ENCODE peak calls at places on chromosomes 1 and 21, in eight cellular contexts. W, C, U, Y, G, H, D and K are unnamed samples.

GRCh38 chr1:171801395-171801990 is 20.0 kb downstream of the METTL13 start:
- DNase-seq in G (no peak), H (peak; percentile 27), W (peak; percentile 70), Y (no peak), D (no peak), U (no peak), C (no peak), K (peak; percentile 73)

GRCh38 chr1:219271914-219272545 is 98.4 kb downstream of the LYPLAL1 start:
- DNase-seq in D (no peak), W (no peak), C (no peak), U (no peak), Y (no peak), H (no peak), G (no peak), K (no peak)

GRCh38 chr1:42279055-42279454 is 56.0 kb downstream of the FOXJ3 start:
- DNase-seq in C (no peak), Y (no peak), W (no peak), G (no peak), H (no peak), D (no peak), U (no peak), K (no peak)

GRCh38 chr1:218499021-218499691 is 154.0 kb downstream of the TGFB2 start:
- DNase-seq in D (no peak), C (no peak), H (no peak), W (peak; percentile 17), G (no peak), U (no peak), Y (no peak), K (peak; percentile 63)

GRCh38 chr1:78340006-78340405 is 150.8 kb upstream of the PTGFR start:
- DNase-seq in W (no peak), Y (no peak), D (peak; percentile 45), H (no peak), G (no peak), C (no peak), U (no peak), K (peak; percentile 79)

GRCh38 chr1:30286241-30286983 is 437.0 kb downstream of the MATN1 start:
- DNase-seq in Y (peak; percentile 83), D (no peak), C (peak; percentile 47), H (peak; percentile 12), G (no peak), U (no peak), W (no peak), K (no peak)

GRCh38 chr1:108877858-108878257 is 1.1 kb downstream of the GPSM2 start:
- DNase-seq in D (no peak), G (no peak), Y (no peak), C (no peak), W (no peak), U (no peak), H (peak; percentile 25), K (peak; percentile 46)

GRCh38 chr1:179252606-179253005 is 23.1 kb upstream of the ABL2 start:
- DNase-seq in C (no peak), G (no peak), H (no peak), Y (no peak), U (no peak), D (no peak), W (no peak), K (no peak)

GRCh38 chr1:66181999-66182398 is 352.0 kb upstream of the SGIP1 start:
- DNase-seq in D (no peak), W (no peak), H (no peak), C (no peak), U (no peak), G (no peak), Y (no peak), K (no peak)

GRCh38 chr1:95086949-95087533 is 14.3 kb upstream of the ALG14 start:
- DNase-seq in Y (no peak), H (no peak), C (peak; percentile 76), D (peak; percentile 52), W (peak; percentile 71), U (no peak), G (no peak), K (peak; percentile 67)

GRCh38 chr1:156676820-156677615 is at the start of gene NES:
- DNase-seq in W (peak; percentile 68), G (no peak), Y (no peak), C (no peak), U (no peak), H (peak; percentile 59), D (no peak), K (no peak)

GRCh38 chr1:21651214-21652042 is 17.7 kb downstream of the RAP1GAP start:
- DNase-seq in D (no peak), G (no peak), W (peak; percentile 84), H (peak; percentile 45), U (peak; percentile 82), Y (no peak), C (no peak), K (peak; percentile 21)

GRCh38 chr21:32611471-32611997 is 643 bp downstream of the CFAP298 start:
- DNase-seq in H (peak; percentile 48), D (no peak), U (no peak), Y (no peak), W (peak; percentile 39), C (no peak), G (no peak), K (peak; percentile 21)

GRCh38 chr1:109895720-109896504 is 14.7 kb upstream of the CSF1 start:
- DNase-seq in H (no peak), U (no peak), Y (no peak), G (no peak), W (no peak), C (peak; percentile 79), D (no peak), K (peak; percentile 56)

GRCh38 chr1:47985001-47985400 is 12.2 kb downstream of the TRABD2B start:
- DNase-seq in U (no peak), W (no peak), C (no peak), G (no peak), Y (no peak), H (no peak), D (no peak), K (no peak)

GRCh38 chr1:232244426-232244825 is 385.5 kb downstream of the SIPA1L2 start:
- DNase-seq in U (no peak), H (no peak), W (no peak), G (no peak), D (no peak), C (no peak), Y (no peak), K (no peak)

DNA sequence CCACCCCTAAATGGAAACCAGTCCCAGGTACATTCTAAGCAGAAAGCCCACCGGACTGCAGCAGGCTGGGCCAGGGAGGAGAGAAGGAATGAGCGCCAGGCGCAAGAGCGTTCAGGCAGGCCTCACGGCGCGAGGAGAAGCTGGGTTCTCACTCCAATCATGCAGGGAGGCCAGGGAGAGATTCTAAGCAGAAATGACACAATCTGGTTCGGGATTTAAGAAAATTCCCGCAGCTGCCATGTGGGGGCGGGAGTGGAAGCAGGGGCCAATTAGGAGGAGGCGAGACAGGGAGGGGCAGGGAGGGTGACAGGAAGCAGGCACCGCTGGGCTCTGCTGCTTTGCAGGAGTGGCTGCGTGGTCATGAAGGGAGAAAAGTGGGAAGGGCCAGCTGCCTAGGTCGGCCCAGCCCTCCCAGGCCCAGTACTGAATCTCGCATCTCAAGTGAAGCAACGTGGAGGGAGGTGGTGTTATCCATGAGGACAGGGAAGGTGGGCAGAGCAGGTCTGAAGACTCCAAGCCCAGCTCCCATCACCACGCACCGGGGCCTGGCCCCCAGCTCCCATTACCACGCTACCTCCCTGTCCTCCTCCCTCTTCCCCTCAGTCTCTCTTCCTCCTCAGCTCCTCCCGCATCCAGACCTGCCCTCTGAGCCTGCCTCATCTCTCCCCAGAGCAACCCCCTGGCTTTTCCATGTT is 11.8 kb downstream of the NPHP4 start:
- DNase-seq in Y (no peak), H (no peak), C (no peak), G (peak; percentile 76), U (peak; percentile 36), W (peak; percentile 74), D (no peak), K (peak; percentile 21)
- TF ChIP-seq CTCF in Y (peak; percentile 21), H (no peak), C (no peak), G (no peak), U (no peak), W (no peak), D (peak; percentile 25), K (no peak)

DNA sequence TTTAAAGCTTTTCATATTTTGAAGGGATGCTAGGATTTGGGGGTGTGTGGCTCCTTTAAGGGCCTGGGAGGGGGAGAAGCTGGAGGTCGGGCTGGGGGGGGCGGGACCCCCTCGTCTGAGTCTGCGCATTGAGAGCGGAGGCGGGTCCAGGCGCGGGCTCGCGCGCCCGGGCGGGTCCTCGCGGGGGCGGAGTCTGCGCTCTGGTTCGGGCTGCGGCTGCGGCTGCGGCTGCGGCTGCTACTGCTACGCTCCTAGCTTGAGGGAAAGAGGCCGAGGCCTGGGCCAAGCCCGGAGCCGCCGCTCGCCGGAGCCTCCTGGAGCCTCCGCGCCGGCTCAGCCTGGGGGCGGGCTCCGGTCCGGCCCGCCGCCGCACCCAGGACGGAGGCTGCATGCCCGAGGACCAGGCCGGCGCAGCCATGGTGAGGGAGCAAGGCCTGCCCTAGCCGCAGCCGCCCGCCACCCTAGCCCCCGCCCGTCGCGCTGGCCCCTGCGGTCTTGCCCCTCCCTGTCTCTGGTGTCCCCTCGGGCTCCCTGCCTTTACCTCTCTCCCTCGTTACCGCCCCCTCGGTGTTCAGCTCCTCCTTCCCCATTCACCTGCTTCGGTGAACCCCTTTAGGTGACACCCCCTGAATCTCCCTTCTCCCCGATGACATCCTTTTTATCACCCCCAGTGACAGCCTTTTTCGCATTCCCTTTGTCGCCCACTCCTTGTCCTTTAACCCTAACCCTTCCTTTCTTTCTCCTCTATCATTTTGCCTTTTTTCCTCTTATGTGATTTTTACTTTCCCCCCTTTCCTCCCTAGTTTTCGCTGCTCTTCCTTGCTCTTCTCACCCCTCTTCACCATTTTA is at the start of gene ZYG11B:
- DNase-seq in U (peak; percentile 97), Y (peak; percentile 96), H (peak; percentile 90), W (peak; percentile 96), D (peak; percentile 57), G (peak; percentile 88), C (peak; percentile 93), K (peak; percentile 81)
- TF ChIP-seq CTCF in U (no peak), Y (no peak), H (no peak), W (no peak), D (no peak), G (peak; percentile 29), C (no peak), K (no peak)

GRCh38 chr21:15731243-15731613 is 1.4 kb downstream of the USP25 start:
- DNase-seq in Y (no peak), C (no peak), H (no peak), D (no peak), G (no peak), W (no peak), U (no peak), K (peak; percentile 62)

GRCh38 chr21:15729346-15729673 is 472 bp upstream of the USP25 start:
- DNase-seq in Y (no peak), H (no peak), G (no peak), W (no peak), U (no peak), C (no peak), D (no peak), K (peak; percentile 63)

GRCh38 chr21:15728046-15728445 is 1.7 kb upstream of the USP25 start:
- DNase-seq in Y (no peak), C (no peak), D (no peak), H (no peak), W (no peak), U (no peak), G (no peak), K (no peak)

GRCh38 chr21:15730484-15731242 is 881 bp downstream of the USP25 start:
- DNase-seq in U (no peak), W (peak; percentile 12), G (no peak), C (no peak), D (no peak), Y (no peak), H (peak; percentile 39), K (peak; percentile 31)

GRCh38 chr21:15729674-15730483 is at the start of gene USP25:
- DNase-seq in D (peak; percentile 47), H (peak; percentile 95), C (peak; percentile 91), W (peak; percentile 93), U (peak; percentile 98), Y (peak; percentile 92), G (peak; percentile 80), K (peak; percentile 87)
- TF ChIP-seq CTCF in D (peak; percentile 7), H (no peak), C (no peak), W (no peak), U (no peak), Y (peak; percentile 36), G (no peak), K (no peak)

GRCh38 chr1:226738421-226738994 is 574 bp downstream of the ITPKB start:
- DNase-seq in G (no peak), D (no peak), Y (no peak), U (peak; percentile 78), W (peak; percentile 58), H (peak; percentile 37), C (no peak), K (peak; percentile 64)
- TF ChIP-seq CTCF in G (no peak), D (peak; percentile 3), Y (no peak), U (no peak), W (no peak), H (no peak), C (no peak), K (peak; percentile 17)